ENCODE peak calls at places on chromosomes 4 and X, in nine cellular contexts. F is CD8-positive, alpha-beta T cell; P is heart left ventricle; Y is upper lobe of left lung; L is mammary epithelial cell; T is cardiac muscle cell; U is pancreas; R is suprapubic skin; K is gastrocnemius medialis. G is an unnamed sample.

GRCh38 chrX:69038826-69039225 is 126.4 kb downstream of the PJA1 start:
- DNase-seq in F (no peak), L (no peak), Y (no peak), T (no peak), K (no peak), P (no peak), R (no peak), U (no peak), G (no peak)

GRCh38 chrX:148588649-148589310 is 88.4 kb downstream of the AFF2 start:
- DNase-seq in U (no peak), F (no peak), T (no peak), P (no peak), L (peak), R (no peak), Y (no peak), K (no peak), G (no peak)

GRCh38 chr4:58807843-58808605 is 1697.8 kb upstream of the IGFBP7 start:
- DNase-seq in F (no peak), P (no peak), K (no peak), U (no peak), T (no peak), L (no peak), Y (no peak), R (no peak), G (no peak)

GRCh38 chrX:7132335-7133035 is 15.0 kb upstream of the STS start:
- DNase-seq in Y (no peak), R (no peak), U (peak), P (no peak), T (peak), F (peak), K (no peak), L (peak), G (no peak)

GRCh38 chr4:10457255-10457801 is at the start of gene ZNF518B:
- DNase-seq in L (peak), U (peak), P (peak), K (no peak), R (peak), T (peak), F (peak), Y (peak), G (no peak)

GRCh38 chrX:40157228-40158035 is 59.7 kb upstream of the BCOR start:
- DNase-seq in L (no peak), K (no peak), F (no peak), T (no peak), P (no peak), R (no peak), Y (no peak), U (no peak), G (no peak)

GRCh38 chrX:44898411-44899221 is 25.6 kb downstream of the KDM6A start:
- DNase-seq in P (no peak), L (peak), K (no peak), F (no peak), Y (no peak), T (peak), R (no peak), U (no peak), G (no peak)

GRCh38 chr4:182880387-182881356 is 36.5 kb downstream of the DCTD start:
- DNase-seq in L (peak), F (no peak), R (no peak), U (no peak), K (no peak), T (peak), P (peak), Y (no peak), G (no peak)

GRCh38 chr4:143443728-143444127 is 69.8 kb upstream of the SMARCA5 start:
- DNase-seq in U (no peak), L (no peak), F (no peak), T (no peak), P (no peak), R (no peak), Y (no peak), K (no peak), G (no peak)

GRCh38 chr4:152408514-152409327 is 127.2 kb downstream of the FBXW7 start:
- DNase-seq in Y (no peak), R (no peak), K (no peak), P (no peak), T (peak), F (no peak), U (no peak), L (peak), G (no peak)

GRCh38 chrX:133533249-133533648 is 118.0 kb upstream of the GPC4 start:
- DNase-seq in R (no peak), F (no peak), L (no peak), T (no peak), P (no peak), K (no peak), Y (no peak), U (no peak), G (no peak)

DNA sequence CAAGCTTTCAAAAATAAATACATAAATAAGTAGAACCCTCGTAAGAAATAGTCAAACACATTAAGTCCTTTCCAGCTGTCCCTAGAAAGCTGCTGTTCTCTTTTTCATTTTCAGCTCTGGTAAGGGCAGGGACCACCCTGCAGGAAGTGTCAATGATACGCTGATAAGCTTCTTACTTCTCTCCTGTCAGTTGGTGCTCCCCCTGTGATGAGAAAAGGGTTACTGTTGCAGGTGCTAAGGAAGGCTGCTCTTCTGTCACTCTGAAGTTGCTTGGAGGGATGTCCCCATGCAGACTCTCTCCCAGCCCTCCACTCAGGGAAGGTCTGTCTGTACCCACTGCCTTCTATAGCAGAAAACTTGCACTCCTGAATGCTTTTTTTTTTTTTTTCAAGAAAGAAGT is 1.4 kb downstream of the CXCL3 start:
- DNase-seq in F (no peak), L (no peak), K (no peak), T (no peak), P (no peak), U (no peak), Y (no peak), R (no peak), G (no peak)
- H3K4me3 ChIP-seq in F (no peak), L (peak), K (no peak), T (no peak), P (peak), U (no peak), Y (no peak), R (no peak), G (no peak)

DNA sequence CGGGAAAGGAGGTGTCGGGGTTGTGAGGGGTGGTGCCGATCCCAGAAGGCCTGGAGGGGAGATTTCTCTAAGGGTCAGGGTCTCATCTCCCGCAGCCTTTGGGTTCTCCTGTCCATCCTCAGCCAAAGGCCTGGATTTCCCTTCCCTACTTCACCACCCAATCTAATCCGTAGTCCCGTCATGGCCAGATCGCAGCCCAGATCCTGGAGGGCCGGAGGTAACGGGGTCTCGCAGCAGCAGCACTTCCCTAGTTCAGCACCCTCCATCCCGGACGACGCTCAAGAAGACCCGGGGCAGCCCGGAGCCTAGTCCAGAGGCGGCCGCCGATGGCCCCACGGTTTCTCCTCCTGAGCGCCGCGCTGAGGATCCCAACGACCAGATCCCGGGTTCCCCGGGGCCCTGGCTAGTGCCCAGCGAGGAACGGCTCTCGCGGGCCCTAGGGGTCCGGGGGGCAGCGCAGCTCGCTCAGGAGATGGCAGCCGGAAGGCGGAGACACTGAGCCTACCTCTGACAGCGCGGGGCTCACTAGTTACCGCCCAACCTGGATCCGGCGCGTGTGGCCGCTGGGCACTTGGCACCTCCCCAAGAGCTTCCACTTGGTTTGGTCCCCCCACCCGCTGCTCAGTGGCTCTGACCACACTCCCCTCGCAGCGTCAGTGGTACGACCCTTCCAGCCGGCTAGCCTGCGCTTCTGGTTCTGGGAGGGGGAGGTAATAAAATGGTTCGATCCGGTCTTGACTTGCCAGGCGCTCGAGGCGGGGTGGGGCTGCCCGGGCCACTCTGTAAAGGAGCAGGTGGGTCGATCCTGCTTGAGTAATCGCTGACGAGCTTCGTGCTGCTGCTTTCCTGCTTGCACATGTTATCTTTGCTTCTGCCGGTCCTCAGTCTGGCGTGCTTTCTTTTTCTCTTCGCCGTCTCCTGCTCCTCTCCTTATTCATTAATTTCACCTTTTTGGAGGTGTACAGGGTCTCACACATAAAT is 3.6 kb downstream of the MAGIX start:
- DNase-seq in K (peak), L (peak), U (peak), T (peak), Y (peak), R (no peak), F (peak), P (peak), G (peak)
- TF ChIP-seq CTCF in K (peak), L (no peak), U (no peak), T (no peak), Y (peak), R (no peak), F (peak), P (no peak), G (peak)

GRCh38 chr4:8205749-8206611 is 6.9 kb downstream of the SH3TC1 start:
- DNase-seq in U (no peak), P (no peak), K (no peak), Y (peak), L (peak), T (no peak), R (no peak), F (no peak), G (no peak)
- H3K27ac ChIP-seq in U (no peak), P (no peak), K (no peak), Y (peak), L (peak), T (no peak), R (peak), F (no peak), G (no peak)

DNA sequence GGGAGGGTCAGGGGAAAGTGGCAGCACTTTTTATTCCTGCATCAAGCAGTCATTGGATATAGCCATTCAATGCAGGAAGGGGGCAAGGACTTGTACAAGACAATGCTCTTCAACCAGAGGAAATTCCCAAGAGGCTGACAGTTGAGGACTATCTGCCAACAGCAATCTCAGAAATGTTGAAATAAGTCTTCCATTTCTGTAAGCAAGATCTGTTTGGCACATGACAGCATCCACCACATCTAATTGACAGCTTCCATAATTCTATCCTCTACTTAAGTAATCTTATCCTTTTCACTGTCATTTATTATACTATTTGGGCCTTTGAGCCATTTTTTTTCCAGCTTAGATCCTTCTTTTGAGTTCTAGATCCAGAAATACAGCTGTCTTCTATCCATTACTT is 110.7 kb downstream of the CFAP299 start:
- DNase-seq in T (no peak), F (no peak), Y (no peak), K (no peak), U (no peak), P (no peak), L (no peak), R (no peak), G (no peak)
- H3K4me3 ChIP-seq in T (no peak), F (no peak), Y (no peak), K (no peak), U (no peak), P (no peak), L (no peak), R (no peak), G (no peak)

GRCh38 chrX:132463411-132463810 is 25.4 kb downstream of the MBNL3 start:
- DNase-seq in R (no peak), P (no peak), L (no peak), T (no peak), K (no peak), F (no peak), U (no peak), Y (no peak), G (no peak)
- TF ChIP-seq CTCF in R (no peak), P (peak), L (peak), T (peak), K (peak), F (peak), U (peak), Y (peak), G (peak)

GRCh38 chrX:155881158-155881993 is at the start of gene VAMP7:
- DNase-seq in L (peak), T (peak), P (peak), F (peak), Y (peak), U (peak), K (peak), R (peak), G (peak)

GRCh38 chrX:155877288-155877687 is 3.9 kb upstream of the VAMP7 start:
- DNase-seq in L (no peak), F (no peak), R (no peak), K (no peak), P (no peak), Y (no peak), T (no peak), U (no peak), G (no peak)

GRCh38 chrX:155886409-155886808 is 5.3 kb downstream of the VAMP7 start:
- DNase-seq in L (no peak), Y (no peak), R (no peak), F (no peak), K (no peak), T (no peak), P (no peak), U (no peak), G (no peak)

GRCh38 chrX:155876704-155877103 is 4.4 kb upstream of the VAMP7 start:
- DNase-seq in K (no peak), Y (no peak), F (no peak), P (no peak), R (no peak), T (no peak), L (no peak), U (no peak), G (no peak)

GRCh38 chrX:155880586-155881157 is 473 bp upstream of the VAMP7 start:
- DNase-seq in U (no peak), F (no peak), L (no peak), K (no peak), T (peak), Y (no peak), R (no peak), P (no peak), G (no peak)
- H3K27ac ChIP-seq in U (no peak), F (peak), L (no peak), K (peak), T (no peak), Y (peak), R (no peak), P (peak), G (peak)

DNA sequence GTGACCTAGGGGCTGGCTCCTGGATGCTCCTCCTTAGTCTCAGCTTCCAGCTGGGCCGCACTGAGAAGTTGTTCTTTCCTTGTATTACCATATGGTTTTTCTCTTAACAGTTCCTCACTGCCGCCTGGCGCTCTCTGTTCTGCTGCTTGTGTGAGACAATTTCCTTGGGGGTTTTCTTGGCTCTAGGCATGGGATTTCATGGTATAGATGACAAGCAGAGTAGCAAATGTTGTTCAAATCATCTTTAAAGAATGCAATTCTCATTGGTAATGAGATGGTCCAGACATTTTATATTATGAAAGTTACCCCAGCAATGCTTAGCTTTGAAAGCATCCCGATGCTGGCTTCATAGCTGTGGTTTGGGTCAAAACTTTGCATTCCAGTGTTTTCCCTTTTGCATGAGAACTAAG is 37.6 kb downstream of the SEPTIN11 start:
- DNase-seq in U (peak), R (no peak), Y (no peak), P (peak), K (no peak), L (no peak), T (peak), F (no peak), G (no peak)
- H3K4me3 ChIP-seq in U (no peak), R (no peak), Y (no peak), P (peak), K (no peak), L (no peak), T (no peak), F (no peak), G (no peak)

G was measured in ascending aorta.